ENCODE peak calls at places on chromosomes 3 and 15, in four cellular contexts. D is GF-D8, H is progenitor cell of endocrine pancreas, A is M059J. J is an unnamed sample.

GRCh38 chr15:70088887-70089691 is 8.6 kb downstream of the TLE3 start:
- DNase-seq in D (no peak), H (no peak), A (no peak), J (no peak)

GRCh38 chr15:78340243-78341056 is at the start of gene CRABP1:
- DNase-seq in D (no peak), H (no peak), A (no peak), J (no peak)

GRCh38 chr3:116474356-116475200 is 29.3 kb upstream of the LSAMP start:
- DNase-seq in D (no peak), H (no peak), A (no peak), J (no peak)

GRCh38 chr3:113254171-113254947 is 43.0 kb downstream of the BOC start:
- DNase-seq in D (no peak), H (no peak), A (no peak), J (no peak)

GRCh38 chr15:69403611-69404010 is 10.5 kb upstream of the KIF23 start:
- DNase-seq in D (no peak), H (no peak), A (peak), J (no peak)

GRCh38 chr15:64070965-64071851 is 22.4 kb downstream of the CIAO2A start:
- DNase-seq in D (no peak), H (no peak), A (peak), J (no peak)

GRCh38 chr3:105614288-105615030 is 247.8 kb downstream of the ALCAM start:
- DNase-seq in D (no peak), H (no peak), A (peak), J (no peak)

GRCh38 chr3:71258116-71258515 is 325.4 kb downstream of the FOXP1 start:
- DNase-seq in D (no peak), H (no peak), A (peak), J (no peak)

GRCh38 chr15:62901916-62902554 is 140.5 kb upstream of the TPM1 start:
- DNase-seq in D (no peak), H (no peak), A (no peak), J (no peak)

GRCh38 chr3:197792019-197792647 is 1.1 kb downstream of the LRCH3 start:
- DNase-seq in D (no peak), H (no peak), A (peak), J (no peak)

GRCh38 chr3:140164156-140164555 is 229.2 kb downstream of the CLSTN2 start:
- DNase-seq in D (no peak), H (no peak), A (no peak), J (no peak)

GRCh38 chr3:124529826-124530571 is 200.3 kb upstream of the UMPS start:
- DNase-seq in D (no peak), H (no peak), A (peak), J (no peak)

GRCh38 chr15:89068325-89068784 is 19.9 kb upstream of the ABHD2 start:
- DNase-seq in D (peak), H (no peak), A (peak), J (peak)

GRCh38 chr3:189144645-189145044 is 27.1 kb upstream of the TPRG1 start:
- DNase-seq in D (no peak), H (no peak), A (peak), J (peak)

GRCh38 chr15:47870956-47871625 is 153.8 kb downstream of the SEMA6D start:
- DNase-seq in D (no peak), H (no peak), A (peak), J (no peak)

GRCh38 chr3:2511356-2511755 is 412.7 kb downstream of the CNTN4 start:
- DNase-seq in D (no peak), H (no peak), A (no peak), J (no peak)

GRCh38 chr15:68930268-68931022 is at the start of gene SPESP1:
- DNase-seq in D (no peak), H (no peak), A (no peak), J (no peak)

GRCh38 chr15:87597346-87598052 is 659.0 kb downstream of the NTRK3 start:
- DNase-seq in D (no peak), H (no peak), A (peak), J (no peak)

GRCh38 chr15:65087873-65088642 is 11.5 kb downstream of the KBTBD13 start:
- DNase-seq in D (no peak), H (no peak), A (no peak), J (no peak)

GRCh38 chr3:37867144-37867543 is 5.5 kb downstream of the CTDSPL start:
- DNase-seq in D (no peak), H (no peak), A (no peak), J (no peak)

GRCh38 chr3:185164428-185165217 is 11.8 kb upstream of the C3orf70 start:
- DNase-seq in D (no peak), H (no peak), A (no peak), J (no peak)

GRCh38 chr3:188788621-188789081 is 383.1 kb upstream of the TPRG1 start:
- DNase-seq in D (no peak), H (no peak), A (peak), J (no peak)

GRCh38 chr3:55716611-55717225 is 229.6 kb upstream of the WNT5A start:
- DNase-seq in D (no peak), H (no peak), A (no peak), J (no peak)

GRCh38 chr15:29105151-29105785 is 164.4 kb downstream of the NSMCE3 start:
- DNase-seq in D (no peak), H (no peak), A (no peak), J (no peak)

GRCh38 chr15:68623301-68623892 is 44.6 kb downstream of the CORO2B start:
- DNase-seq in D (no peak), H (no peak), A (no peak), J (no peak)

GRCh38 chr3:196620228-196620627 is 19.3 kb upstream of the NRROS start:
- DNase-seq in D (peak), H (no peak), A (peak), J (peak)

GRCh38 chr3:101865751-101866509 is 16.6 kb downstream of the NFKBIZ start:
- DNase-seq in D (no peak), H (no peak), A (peak), J (no peak)

GRCh38 chr3:33062814-33063346 is 34.1 kb downstream of the GLB1 start:
- DNase-seq in D (no peak), H (no peak), A (no peak), J (no peak)

J was measured in AML-193.